ENCODE peak calls at places on chromosomes 2 and 18, in four cellular contexts. F, O, G and V are unnamed samples.
A peak's percentile ranks its signal among the peaks of the same experiment; 100 is the strongest.

GRCh38 chr2:227818569-227819397 is 5.1 kb downstream of the CCL20 start:
- DNase-seq in F (peak; percentile 100), O (no peak), G (no peak), V (no peak)

GRCh38 chr18:36759167-36759776 is 69.5 kb downstream of the TPGS2 start:
- DNase-seq in F (no peak), O (no peak), G (no peak), V (no peak)

GRCh38 chr2:201363857-201364560 is 6.9 kb upstream of the FLACC1 start:
- DNase-seq in F (peak; percentile 64), O (no peak), G (peak; percentile 30), V (peak; percentile 28)

GRCh38 chr2:133324150-133324561 is 244.1 kb downstream of the NCKAP5 start:
- DNase-seq in F (no peak), O (no peak), G (no peak), V (no peak)

GRCh38 chr2:233676046-233676445 is 4.3 kb downstream of the UGT1A9 start:
- DNase-seq in F (no peak), O (no peak), G (no peak), V (no peak)

GRCh38 chr18:28178720-28179119 is 1.8 kb upstream of the CDH2 start:
- DNase-seq in F (no peak), O (no peak), G (no peak), V (no peak)

GRCh38 chr2:238513346-238513745 is 86.6 kb downstream of the ASB1 start:
- DNase-seq in F (peak; percentile 68), O (peak; percentile 80), G (no peak), V (peak; percentile 63)

GRCh38 chr2:96554293-96555145 is 18.0 kb downstream of the ARID5A start:
- DNase-seq in F (peak; percentile 44), O (peak; percentile 90), G (no peak), V (peak; percentile 90)

GRCh38 chr18:58009166-58009565 is 34.9 kb upstream of the NEDD4L start:
- DNase-seq in F (no peak), O (no peak), G (no peak), V (no peak)

GRCh38 chr2:4354164-4354563 is 650.8 kb downstream of the DCDC2C start:
- DNase-seq in F (no peak), O (no peak), G (no peak), V (no peak)

GRCh38 chr2:213016984-213017351 is 134.4 kb downstream of the IKZF2 start:
- DNase-seq in F (no peak), O (no peak), G (no peak), V (no peak)

GRCh38 chr2:3488768-3489448 is 30.4 kb downstream of the ADI1 start:
- DNase-seq in F (no peak), O (no peak), G (no peak), V (peak; percentile 48)

GRCh38 chr2:160110674-160111239 is 48.3 kb upstream of the PLA2R1 start:
- DNase-seq in F (no peak), O (no peak), G (no peak), V (peak; percentile 13)

GRCh38 chr2:6506311-6507258 is 359.1 kb downstream of the CMPK2 start:
- DNase-seq in F (no peak), O (no peak), G (no peak), V (no peak)

GRCh38 chr2:96860065-96861029 is 2.5 kb upstream of the ANKRD39 start:
- DNase-seq in F (no peak), O (peak; percentile 54), G (no peak), V (peak; percentile 21)

GRCh38 chr2:200226652-200227426 is 79.7 kb upstream of the SPATS2L start:
- DNase-seq in F (no peak), O (no peak), G (no peak), V (no peak)

GRCh38 chr2:8215982-8216381 is 465.9 kb upstream of the ID2 start:
- DNase-seq in F (no peak), O (no peak), G (no peak), V (no peak)

GRCh38 chr2:107282135-107282534 is 396.2 kb upstream of the ST6GAL2 start:
- DNase-seq in F (no peak), O (no peak), G (no peak), V (no peak)
- TF ChIP-seq TAF1 in F (no peak), O (no peak), G (no peak), V (no peak)

GRCh38 chr2:15808980-15809379 is 131.4 kb upstream of the MYCN start:
- DNase-seq in F (no peak), O (no peak), G (no peak), V (no peak)

GRCh38 chr2:15811367-15811766 is 129.0 kb upstream of the MYCN start:
- DNase-seq in F (no peak), O (no peak), G (no peak), V (no peak)

GRCh38 chr2:15810451-15811150 is 129.7 kb upstream of the MYCN start:
- DNase-seq in F (no peak), O (no peak), G (no peak), V (no peak)

GRCh38 chr2:15808221-15808574 is 132.2 kb upstream of the MYCN start:
- DNase-seq in F (no peak), O (no peak), G (no peak), V (no peak)

GRCh38 chr2:15809504-15809903 is 130.8 kb upstream of the MYCN start:
- DNase-seq in F (no peak), O (no peak), G (no peak), V (no peak)
- H3K4me2 ChIP-seq in F (no peak overlapping the region), O (no peak overlapping the region), G (no peak overlapping the region), V (no peak overlapping the region)

DNA sequence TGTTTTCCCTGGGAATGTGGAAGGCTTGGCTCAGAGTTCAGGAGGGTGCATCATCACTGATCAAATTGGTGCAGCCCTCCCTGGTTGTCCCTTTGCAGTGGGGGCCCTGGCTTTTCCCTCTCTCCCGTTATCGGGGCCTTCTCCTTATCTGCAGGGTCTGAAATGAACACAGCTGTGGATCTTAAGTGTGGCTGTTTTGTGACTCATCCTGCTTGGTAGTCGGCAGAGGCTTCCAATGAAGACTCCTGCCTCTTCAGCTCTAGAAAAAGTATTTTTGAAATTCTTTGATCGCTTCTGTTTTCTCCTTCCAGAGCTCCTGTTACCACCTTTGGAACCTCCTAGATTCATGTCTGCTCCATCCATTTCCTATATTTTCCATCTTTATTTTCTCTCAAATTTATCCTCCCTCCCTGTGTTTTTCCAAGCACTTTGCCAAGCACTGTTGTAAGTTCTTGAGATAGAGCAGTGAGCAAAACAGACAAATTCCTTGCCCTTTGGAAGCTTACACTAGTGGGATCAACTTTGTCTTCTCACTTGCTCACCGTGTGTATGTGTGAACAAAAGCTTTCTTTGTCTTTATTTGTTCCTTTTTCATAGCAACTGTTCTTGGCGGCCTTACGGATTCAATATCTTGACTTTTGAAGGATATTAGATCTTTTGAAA is 45.7 kb downstream of the RALB start:
- DNase-seq in F (no peak), O (no peak), G (no peak), V (no peak)
- TF ChIP-seq TCF12 in F (no peak), O (no peak), G (no peak), V (peak; percentile 14)

GRCh38 chr2:65073879-65074565 is 17.8 kb downstream of the CEP68 start:
- DNase-seq in F (no peak), O (peak; percentile 23), G (no peak), V (no peak)

GRCh38 chr2:65077898-65078297 is 21.7 kb downstream of the CEP68 start:
- DNase-seq in F (no peak), O (no peak), G (no peak), V (no peak)

GRCh38 chr2:65076345-65076710 is 20.1 kb downstream of the CEP68 start:
- DNase-seq in F (no peak), O (no peak), G (no peak), V (no peak)

GRCh38 chr2:65075176-65075575 is 19.0 kb downstream of the CEP68 start:
- DNase-seq in F (no peak), O (peak; percentile 22), G (no peak), V (no peak)

DNA sequence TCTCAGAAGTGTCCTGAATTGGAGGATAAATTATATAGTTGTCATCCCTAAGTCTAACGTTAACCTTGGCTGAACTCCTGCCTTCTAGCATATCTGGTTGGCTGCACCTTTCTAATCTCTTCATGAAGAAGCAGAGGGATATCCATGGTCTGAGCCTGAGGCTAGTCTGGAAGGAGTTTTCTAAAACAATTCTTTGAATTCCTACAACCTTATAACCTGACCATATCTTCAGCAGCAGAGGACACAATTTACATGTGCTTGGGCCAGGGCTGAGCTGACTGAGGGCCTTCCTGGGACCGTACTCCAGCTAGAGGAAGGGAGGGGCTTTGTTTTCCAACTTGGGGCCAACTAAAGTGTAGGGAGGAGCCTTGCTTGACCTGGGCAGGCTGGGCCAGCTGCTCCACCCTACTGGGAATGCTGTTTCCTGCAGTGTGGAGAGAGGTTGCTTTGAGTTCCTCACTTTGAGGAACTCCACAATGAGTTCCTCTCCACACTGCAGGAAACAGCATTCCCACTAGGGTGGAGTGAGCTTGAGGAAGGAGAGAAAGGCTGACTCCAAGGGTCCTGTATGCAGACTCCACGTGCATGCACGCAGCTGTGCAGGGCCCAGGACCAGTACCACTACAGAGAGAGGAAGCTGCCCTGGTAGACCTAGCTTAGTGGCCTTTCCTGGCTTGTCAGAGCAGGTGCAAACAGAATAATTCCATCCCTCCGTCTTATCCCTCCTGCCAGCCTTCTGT is 19.6 kb downstream of the CEP68 start:
- DNase-seq in F (peak; percentile 30), O (peak; percentile 13), G (no peak), V (no peak)
- TF ChIP-seq TAF1 in F (no peak), O (no peak), G (no peak), V (no peak)

DNA sequence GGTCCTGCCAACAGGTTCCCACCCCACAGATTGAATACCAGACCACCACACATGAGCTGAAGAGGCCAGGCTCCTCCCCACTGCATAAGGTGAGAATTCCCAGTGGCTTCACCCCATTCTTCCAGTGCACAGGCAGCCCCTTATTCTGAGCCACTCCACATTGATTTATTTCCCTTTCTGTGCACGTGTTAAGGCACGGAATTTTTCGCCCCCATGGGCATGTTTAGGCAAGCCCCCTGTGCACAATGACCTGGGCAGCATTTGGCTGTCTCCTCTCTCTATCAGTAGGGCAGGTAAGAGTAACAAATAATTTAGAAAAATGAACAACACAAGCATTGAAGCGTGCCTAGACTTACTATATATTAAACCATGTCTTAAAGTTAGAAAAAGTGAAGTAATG is 15.2 kb upstream of the CHAC2 start:
- DNase-seq in F (no peak), O (no peak), G (no peak), V (no peak)
- H3K4me2 ChIP-seq in F (no peak overlapping the region), O (no peak overlapping the region), G (peak overlapping the region; percentile 59), V (no peak overlapping the region)

DNA sequence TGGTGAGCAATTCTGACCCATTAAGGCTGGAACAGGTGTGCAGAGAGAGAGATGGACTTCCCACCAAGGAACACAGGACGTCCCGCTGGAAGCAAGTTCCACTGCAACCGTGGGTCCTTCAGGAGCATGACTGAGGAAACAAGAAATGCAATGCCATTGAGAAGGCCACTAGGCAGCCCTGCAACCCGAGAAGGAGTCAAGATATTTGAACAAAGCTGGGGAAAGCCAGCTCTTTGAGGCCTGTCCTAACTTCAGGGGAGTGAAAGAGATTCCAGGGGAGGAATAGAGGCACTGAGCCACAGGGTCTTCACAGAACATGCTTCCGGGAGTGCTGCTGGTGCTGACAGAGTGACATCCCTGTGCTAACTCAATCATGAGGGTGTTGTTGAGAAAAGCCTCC is 153.8 kb upstream of the ZNF236 start:
- DNase-seq in F (no peak), O (no peak), G (no peak), V (no peak)
- TF ChIP-seq TCF12 in F (no peak), O (no peak), G (no peak), V (no peak)

DNA sequence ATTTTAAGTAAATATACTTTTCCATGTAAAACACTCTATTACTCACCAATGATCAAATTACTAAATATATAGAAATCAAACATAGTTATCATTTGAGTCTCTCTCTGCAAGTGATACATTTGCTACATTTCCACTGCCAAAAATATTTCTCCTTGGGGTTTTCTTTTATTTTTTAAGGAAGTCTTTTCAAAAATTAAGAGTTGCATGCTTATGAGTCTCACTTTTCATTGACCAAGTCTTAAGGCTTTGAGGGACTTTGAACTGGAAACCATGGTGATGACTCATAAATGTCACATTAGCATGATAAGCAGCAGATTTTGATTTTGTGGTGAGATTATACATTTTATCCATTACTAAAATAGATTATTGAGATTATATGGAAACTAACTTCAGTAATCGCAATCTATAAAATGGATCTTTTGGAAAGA is 152.9 kb downstream of the FAM124B start:
- DNase-seq in F (no peak), O (no peak), G (no peak), V (no peak)
- TF ChIP-seq TAF1 in F (no peak), O (no peak), G (no peak), V (no peak)